ENCODE peak calls at places on chromosome 18, in seven cellular contexts. F, K, L, Z, E, M and H are unnamed samples.

GRCh38 chr18:22625406-22625805 is 207.7 kb upstream of the CTAGE1 start:
- DNase-seq in F (no peak), K (no peak), L (no peak), Z (no peak), E (no peak), M (no peak), H (no peak)

GRCh38 chr18:69250305-69251151 is 150.2 kb upstream of the DOK6 start:
- DNase-seq in F (peak), K (peak), L (peak), Z (no peak), E (no peak), M (no peak), H (no peak)

GRCh38 chr18:56493531-56493930 is 144.9 kb downstream of the TXNL1 start:
- DNase-seq in F (no peak), K (no peak), L (no peak), Z (no peak), E (no peak), M (no peak), H (no peak)

GRCh38 chr18:46174317-46175039 is 70.3 kb downstream of the HAUS1 start:
- DNase-seq in F (peak), K (no peak), L (peak), Z (peak), E (peak), M (no peak), H (no peak)

GRCh38 chr18:11553098-11553940 is 56.1 kb upstream of the SLC35G4 start:
- DNase-seq in F (peak), K (peak), L (peak), Z (no peak), E (peak), M (no peak), H (no peak)

GRCh38 chr18:77263471-77263774 is 13.8 kb downstream of the GALR1 start:
- DNase-seq in F (no peak), K (no peak), L (no peak), Z (no peak), E (no peak), M (no peak), H (no peak)

GRCh38 chr18:45910405-45911023 is 56.6 kb downstream of the EPG5 start:
- DNase-seq in F (peak), K (peak), L (peak), Z (no peak), E (peak), M (no peak), H (no peak)

GRCh38 chr18:57776354-57776753 is 26.8 kb downstream of the ATP8B1 start:
- DNase-seq in F (no peak), K (no peak), L (no peak), Z (no peak), E (no peak), M (no peak), H (no peak)

GRCh38 chr18:21799706-21800105 is 59.1 kb downstream of the MIB1 start:
- DNase-seq in F (no peak), K (no peak), L (no peak), Z (no peak), E (no peak), M (no peak), H (no peak)

GRCh38 chr18:35085450-35086032 is 44.3 kb downstream of the MAPRE2 start:
- DNase-seq in F (no peak), K (no peak), L (no peak), Z (no peak), E (no peak), M (no peak), H (no peak)